ENCODE peak calls at places on chromosomes 6 and 20, in eight cellular contexts. F is adrenal gland, Z is uterus, G is A549, B is endothelial cell of umbilical vein, E is tibial nerve, D is IMR-90, I is body of pancreas. Y is an unnamed sample.

GRCh38 chr20:9258891-9259290 is 190.0 kb downstream of the PLCB4 start:
- DNase-seq in I (no peak), B (peak; percentile 47), D (no peak), E (no peak), G (no peak), Z (no peak), F (no peak), Y (no peak)

GRCh38 chr6:95576218-95576617 is 1.1 kb upstream of the MANEA start:
- DNase-seq in E (no peak), I (no peak), B (no peak), Z (no peak), F (no peak), D (no peak), G (no peak), Y (peak; percentile 13)

GRCh38 chr20:44489931-44490330 is 14.3 kb downstream of the TTPAL start:
- DNase-seq in E (no peak), Z (no peak), I (no peak), D (no peak), G (no peak), B (no peak), F (no peak), Y (no peak)

GRCh38 chr6:1406306-1407058 is 17.1 kb downstream of the FOXF2 start:
- DNase-seq in G (no peak), Z (no peak), D (peak; percentile 70), F (no peak), E (no peak), B (no peak), I (no peak), Y (peak; percentile 87)

GRCh38 chr6:3603443-3604130 is 146.7 kb upstream of the SLC22A23 start:
- DNase-seq in Z (no peak), E (no peak), D (no peak), F (no peak), G (no peak), I (no peak), B (peak; percentile 23), Y (no peak)

GRCh38 chr6:54010340-54011276 is 100.6 kb upstream of the MLIP start:
- DNase-seq in Z (no peak), F (peak; percentile 31), G (no peak), B (no peak), I (no peak), E (no peak), D (no peak), Y (no peak)

GRCh38 chr6:143772662-143773061 is 70.5 kb upstream of the LTV1 start:
- DNase-seq in G (no peak), F (no peak), Z (no peak), E (no peak), D (no peak), I (no peak), B (no peak), Y (no peak)

GRCh38 chr20:21496452-21496851 is 17.4 kb downstream of the NKX2-2 start:
- DNase-seq in D (no peak), Z (no peak), B (peak; percentile 20), I (no peak), E (no peak), G (no peak), F (no peak), Y (no peak)

GRCh38 chr6:8837343-8837742 is 402.0 kb upstream of the SLC35B3 start:
- DNase-seq in D (no peak), B (no peak), G (no peak), E (no peak), I (no peak), Z (no peak), F (no peak), Y (no peak)

GRCh38 chr20:44187054-44187762 is at the start of gene JPH2:
- DNase-seq in G (peak; percentile 60), D (peak; percentile 67), F (peak; percentile 36), E (no peak), Z (peak; percentile 87), B (no peak), I (peak; percentile 47), Y (no peak)

GRCh38 chr6:157269261-157269794 is 54.0 kb downstream of the TMEM242 start:
- DNase-seq in I (peak; percentile 48), G (no peak), E (no peak), Z (peak; percentile 89), F (peak; percentile 63), B (peak; percentile 94), D (peak; percentile 60), Y (no peak)

GRCh38 chr20:46158476-46158987 is 40.4 kb downstream of the CD40 start:
- DNase-seq in G (no peak), I (no peak), B (no peak), F (no peak), D (no peak), E (no peak), Z (no peak), Y (no peak)

GRCh38 chr6:157669747-157670216 is 153.3 kb upstream of the SNX9 start:
- DNase-seq in D (peak; percentile 71), F (peak; percentile 56), G (peak; percentile 27), E (peak; percentile 78), I (peak; percentile 49), B (peak; percentile 60), Z (peak; percentile 83), Y (peak; percentile 86)

GRCh38 chr6:44801188-44801587 is 413.7 kb downstream of the CDC5L start:
- DNase-seq in G (no peak), D (no peak), I (no peak), F (no peak), E (no peak), Z (no peak), B (no peak), Y (no peak)

GRCh38 chr6:81696505-81696904 is 56.0 kb downstream of the TENT5A start:
- DNase-seq in F (no peak), Z (no peak), B (peak; percentile 39), E (no peak), G (peak; percentile 0), D (peak; percentile 33), I (no peak), Y (no peak)

GRCh38 chr6:5981274-5982026 is 25.3 kb downstream of the NRN1 start:
- DNase-seq in I (no peak), B (no peak), E (no peak), G (no peak), F (no peak), Z (no peak), D (peak; percentile 9), Y (no peak)

GRCh38 chr6:157198425-157199279 is 124.7 kb downstream of the TMEM242 start:
- DNase-seq in E (no peak), B (no peak), I (peak; percentile 98), F (peak; percentile 76), G (no peak), D (peak; percentile 13), Z (no peak), Y (no peak)

GRCh38 chr20:60262967-60263603 is 304.9 kb downstream of the CDH26 start:
- DNase-seq in G (peak; percentile 21), F (peak; percentile 41), Z (no peak), B (no peak), I (peak; percentile 47), D (no peak), E (no peak), Y (peak; percentile 58)

GRCh38 chr6:157398151-157398550 is 17.2 kb downstream of the ZDHHC14 start:
- DNase-seq in B (no peak), I (no peak), F (no peak), E (no peak), D (no peak), G (no peak), Z (no peak), Y (no peak)

GRCh38 chr6:154958469-154958868 is 36.6 kb upstream of the TIAM2 start:
- DNase-seq in D (no peak), E (no peak), F (no peak), B (no peak), I (no peak), Z (no peak), G (no peak), Y (no peak)

GRCh38 chr6:154960299-154960796 is 34.8 kb upstream of the TIAM2 start:
- DNase-seq in G (no peak), D (no peak), Z (peak; percentile 15), I (peak; percentile 17), F (no peak), E (no peak), B (no peak), Y (no peak)

GRCh38 chr6:154954352-154954751 is 40.8 kb upstream of the TIAM2 start:
- DNase-seq in G (no peak), D (no peak), B (no peak), F (no peak), I (no peak), E (no peak), Z (no peak), Y (no peak)

GRCh38 chr6:154953644-154954043 is 41.5 kb upstream of the TIAM2 start:
- DNase-seq in F (no peak), Z (no peak), I (no peak), B (no peak), E (no peak), G (no peak), D (no peak), Y (no peak)

GRCh38 chr6:154956771-154957522 is 38.2 kb upstream of the TIAM2 start:
- DNase-seq in G (no peak), Z (no peak), D (no peak), F (no peak), I (no peak), E (no peak), B (no peak), Y (no peak)
- TF ChIP-seq POLR2A in G (no peak), Z (no peak), D (no peak), F (no peak), I (no peak), E (no peak), B (no peak), Y (no peak)

GRCh38 chr6:91534614-91535013 is 947.7 kb upstream of the MAP3K7 start:
- DNase-seq in I (no peak), D (no peak), B (peak; percentile 9), Z (no peak), F (no peak), E (no peak), G (no peak), Y (no peak)
- TF ChIP-seq CTCF in I (no peak), D (peak; percentile 7), B (peak; percentile 21), Z (no peak), F (no peak), E (no peak), G (no peak), Y (no peak)

DNA sequence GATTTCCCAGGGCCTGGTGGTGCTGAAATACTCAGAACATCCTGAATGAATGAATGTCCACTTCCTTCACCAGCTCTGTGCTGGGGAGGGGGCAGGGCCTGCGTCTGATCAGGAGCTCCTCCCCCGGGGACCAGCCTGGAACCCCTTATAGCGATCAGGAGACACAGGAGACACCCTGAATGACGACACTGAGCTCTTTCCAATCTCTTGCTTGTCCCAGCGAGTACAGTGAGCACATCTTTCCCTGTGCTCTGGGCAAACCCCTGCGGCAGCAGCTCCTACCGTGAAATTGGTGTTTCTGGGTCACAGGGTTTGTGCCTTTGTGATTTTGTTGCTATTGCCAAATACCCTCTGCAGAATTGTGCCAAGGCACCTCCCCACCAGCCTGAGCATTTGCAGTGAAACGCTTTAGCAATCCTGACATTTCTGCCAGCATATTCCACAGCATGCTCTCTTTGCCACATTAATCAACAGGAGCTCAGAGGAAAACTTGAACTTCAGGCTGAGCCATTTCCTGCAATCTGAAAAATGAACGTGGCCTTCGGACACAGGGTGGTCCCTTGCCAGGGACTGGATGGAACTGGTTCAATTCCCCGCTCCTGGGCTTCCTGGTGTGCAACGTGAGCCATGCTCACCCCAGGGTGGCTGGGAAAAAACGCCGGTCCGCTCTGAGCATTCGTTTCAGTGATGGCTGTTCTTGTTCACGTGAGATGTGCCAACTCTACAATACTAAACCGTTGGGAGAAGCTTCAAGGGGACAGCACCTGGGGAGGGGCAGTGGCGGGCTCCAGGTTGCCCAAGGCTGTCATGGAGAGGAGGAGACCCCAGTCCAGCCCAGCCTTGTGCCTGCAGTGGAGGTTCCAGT is 23.0 kb upstream of the MRGBP start:
- DNase-seq in I (peak; percentile 58), Z (no peak), D (peak; percentile 19), G (no peak), E (no peak), F (peak; percentile 82), B (peak; percentile 34), Y (peak; percentile 34)
- TF ChIP-seq POLR2A in I (peak; percentile 55), Z (no peak), D (no peak), G (no peak), E (no peak), F (no peak), B (no peak), Y (no peak)

GRCh38 chr6:68652117-68652536 is 17.0 kb downstream of the ADGRB3 start:
- DNase-seq in F (no peak), D (no peak), B (no peak), G (no peak), Z (no peak), E (no peak), I (no peak), Y (peak; percentile 7)
- TF ChIP-seq CTCF in F (no peak), D (no peak), B (no peak), G (no peak), Z (no peak), E (no peak), I (no peak), Y (no peak)

Y was measured in NB4.